ENCODE peak calls at places on chromosomes 16 and 17, in nine cellular contexts. E, T, J, V, Z, U, D, G and A are unnamed samples.

GRCh38 chr16:89924298-89924924 is 1.3 kb downstream of the TUBB3 start:
- DNase-seq in E (no peak), T (no peak), J (peak; percentile 52), V (no peak), Z (peak; percentile 64), U (peak; percentile 61), D (no peak), G (no peak), A (no peak)

GRCh38 chr16:8852534-8852933 is 16.3 kb downstream of the CARHSP1 start:
- DNase-seq in E (no peak), T (no peak), J (no peak), V (no peak), Z (no peak), U (no peak), D (no peak), G (no peak), A (peak; percentile 60)

GRCh38 chr17:19387921-19388521 is 1.0 kb upstream of the MFAP4 start:
- DNase-seq in E (no peak), T (no peak), J (peak; percentile 83), V (no peak), Z (no peak), U (no peak), D (no peak), G (no peak), A (peak; percentile 50)

GRCh38 chr16:967546-968295 is 3.1 kb downstream of the LMF1 start:
- DNase-seq in E (no peak), T (no peak), J (no peak), V (no peak), Z (no peak), U (no peak), D (no peak), G (no peak), A (no peak)

GRCh38 chr16:14490281-14490680 is 139.8 kb downstream of the PARN start:
- DNase-seq in E (no peak), T (no peak), J (no peak), V (no peak), Z (no peak), U (no peak), D (no peak), G (no peak), A (no peak)

GRCh38 chr17:2107506-2107905 is 52.6 kb downstream of the HIC1 start:
- DNase-seq in E (no peak), T (no peak), J (no peak), V (no peak), Z (no peak), U (no peak), D (no peak), G (no peak), A (no peak)

GRCh38 chr16:63289834-63290460 is 1253.7 kb upstream of the CDH8 start:
- DNase-seq in E (peak; percentile 55), T (peak; percentile 23), J (no peak), V (no peak), Z (no peak), U (peak; percentile 76), D (no peak), G (no peak), A (peak; percentile 20)

GRCh38 chr17:83069571-83069906 is 9.9 kb upstream of the METRNL start:
- DNase-seq in E (no peak), T (no peak), J (no peak), V (no peak), Z (no peak), U (no peak), D (no peak), G (no peak), A (no peak)

GRCh38 chr17:64178011-64178825 is 48.3 kb upstream of the ERN1 start:
- DNase-seq in E (no peak), T (peak; percentile 31), J (no peak), V (no peak), Z (no peak), U (no peak), D (no peak), G (no peak), A (no peak)

GRCh38 chr16:7397901-7398300 is 65.3 kb downstream of the RBFOX1 start:
- DNase-seq in E (no peak), T (no peak), J (peak; percentile 8), V (no peak), Z (no peak), U (no peak), D (no peak), G (peak; percentile 11), A (peak; percentile 83)

GRCh38 chr16:55559233-55559632 is 7.3 kb upstream of the CAPNS2 start:
- DNase-seq in E (no peak), T (no peak), J (peak; percentile 15), V (no peak), Z (no peak), U (no peak), D (no peak), G (no peak), A (no peak)